ENCODE peak calls at places on chromosomes 7 and 10, in five cellular contexts. L, N, E, J and H are unnamed samples.

GRCh38 chr10:26951650-26952049 is 90.9 kb upstream of the ABI1 start:
- DNase-seq in N (no peak), E (no peak), J (no peak), L (no peak), H (no peak)

GRCh38 chr10:103448751-103449150 is 3.4 kb downstream of the CALHM2 start:
- DNase-seq in L (no peak), E (peak; percentile 90), J (peak; percentile 87), N (no peak), H (no peak)

GRCh38 chr10:28429045-28429444 is 103.9 kb upstream of the WAC start:
- DNase-seq in J (no peak), L (no peak), N (no peak), E (no peak), H (no peak)

GRCh38 chr10:103696411-103697145 is 158.8 kb downstream of the SH3PXD2A start:
- DNase-seq in N (peak; percentile 87), J (peak; percentile 92), E (peak; percentile 94), L (no peak), H (peak; percentile 87)

GRCh38 chr7:90599892-90600555 is 3.9 kb downstream of the CDK14 start:
- DNase-seq in J (peak; percentile 64), N (no peak), E (no peak), L (no peak), H (no peak)

GRCh38 chr7:68604516-68604915 is 993.8 kb upstream of the AUTS2 start:
- DNase-seq in E (no peak), L (no peak), N (no peak), J (no peak), H (no peak)

GRCh38 chr10:99993994-99994689 is 15.6 kb downstream of the DNMBP start:
- DNase-seq in J (peak; percentile 95), E (peak; percentile 98), L (no peak), N (no peak), H (peak; percentile 35)

GRCh38 chr10:86668297-86669165 is at the start of gene LDB3:
- DNase-seq in L (no peak), E (peak; percentile 51), N (no peak), J (peak; percentile 73), H (no peak)

GRCh38 chr10:123624086-123624485 is 42.1 kb upstream of the GPR26 start:
- DNase-seq in L (no peak), N (no peak), J (no peak), E (no peak), H (no peak)

GRCh38 chr10:2979267-2979660 is 88.1 kb upstream of the PFKP start:
- DNase-seq in L (no peak), J (peak; percentile 27), E (peak; percentile 30), N (no peak), H (no peak)

GRCh38 chr7:80960228-80960627 is 41.4 kb upstream of the SEMA3C start:
- DNase-seq in E (no peak), L (no peak), J (no peak), N (no peak), H (no peak)

GRCh38 chr7:45968856-45969536 is 47.9 kb upstream of the IGFBP3 start:
- DNase-seq in E (no peak), N (no peak), J (no peak), L (no peak), H (no peak)

GRCh38 chr10:114767589-114768393 is 53.8 kb upstream of the FHIP2A start:
- DNase-seq in J (peak; percentile 28), L (no peak), E (no peak), N (peak; percentile 67), H (peak; percentile 38)

GRCh38 chr10:27188259-27188658 is 33.1 kb downstream of the MASTL start:
- DNase-seq in E (no peak), L (no peak), N (no peak), J (no peak), H (no peak)

GRCh38 chr10:72261323-72262018 is 12.3 kb upstream of the DDIT4 start:
- DNase-seq in L (no peak), N (no peak), E (no peak), J (no peak), H (peak; percentile 19)

GRCh38 chr10:117621795-117622420 is 79.4 kb downstream of the EMX2 start:
- DNase-seq in J (no peak), E (no peak), N (no peak), L (no peak), H (no peak)

GRCh38 chr7:120856621-120857352 is 1.2 kb downstream of the TSPAN12 start:
- DNase-seq in J (peak; percentile 8), L (peak; percentile 75), N (peak; percentile 76), E (peak; percentile 74), H (peak; percentile 80)

GRCh38 chr10:60611291-60611747 is 167.0 kb upstream of the CDK1 start:
- DNase-seq in L (no peak), J (peak; percentile 71), N (peak; percentile 34), E (peak; percentile 35), H (peak; percentile 94)

GRCh38 chr10:119439922-119440321 is 102.6 kb downstream of the RGS10 start:
- DNase-seq in N (no peak), L (no peak), E (no peak), J (no peak), H (no peak)

GRCh38 chr10:15262036-15262713 is 93.7 kb upstream of the NMT2 start:
- DNase-seq in N (no peak), E (peak; percentile 15), L (no peak), J (peak; percentile 20), H (no peak)

GRCh38 chr7:35992436-35992835 is 160.6 kb upstream of the EEPD1 start:
- DNase-seq in L (no peak), J (no peak), N (no peak), E (no peak), H (peak; percentile 43)

GRCh38 chr7:80937336-80937735 is 18.5 kb upstream of the SEMA3C start:
- DNase-seq in L (no peak), J (no peak), E (no peak), N (no peak), H (no peak)

GRCh38 chr7:116988363-116988989 is 35.2 kb downstream of the ST7 start:
- DNase-seq in E (no peak), L (no peak), J (no peak), N (no peak), H (no peak)

GRCh38 chr10:124708922-124709520 is 35.2 kb downstream of the FAM53B start:
- DNase-seq in L (no peak), E (peak; percentile 77), J (no peak), N (no peak), H (no peak)

GRCh38 chr10:131911451-131911850 is 10.6 kb downstream of the PPP2R2D start:
- DNase-seq in J (no peak), N (no peak), E (no peak), L (no peak), H (no peak)

GRCh38 chr10:131909929-131910328 is 9.1 kb downstream of the PPP2R2D start:
- DNase-seq in E (no peak), L (no peak), N (no peak), J (no peak), H (no peak)

GRCh38 chr10:131912620-131913019 is 11.8 kb downstream of the PPP2R2D start:
- DNase-seq in N (no peak), E (no peak), L (no peak), J (no peak), H (no peak)

GRCh38 chr10:131909014-131909808 is 8.4 kb downstream of the PPP2R2D start:
- DNase-seq in N (no peak), J (no peak), E (no peak), L (no peak), H (no peak)

GRCh38 chr10:131910663-131911314 is 10.0 kb downstream of the PPP2R2D start:
- DNase-seq in N (no peak), L (no peak), E (no peak), J (no peak), H (no peak)
- H3K79me1 ChIP-seq in N (peaks cover 17% of the 10 kb centered on the region), L (peaks cover 7% of the 10 kb centered on the region), E (peaks cover 5% of the 10 kb centered on the region), J (peaks cover 83% of the 10 kb centered on the region), H (no peaks in the 10 kb centered on the region)

GRCh38 chr10:73552819-73553218 is 38.3 kb downstream of the USP54 start:
- DNase-seq in L (no peak), E (no peak), N (no peak), J (no peak), H (no peak)

GRCh38 chr10:73553316-73553715 is 37.8 kb downstream of the USP54 start:
- DNase-seq in J (no peak), L (peak; percentile 79), N (no peak), E (no peak), H (no peak)

GRCh38 chr10:73554729-73555128 is 36.4 kb downstream of the USP54 start:
- DNase-seq in L (no peak), E (no peak), J (no peak), N (no peak), H (no peak)

GRCh38 chr10:73553726-73554125 is 37.4 kb downstream of the USP54 start:
- DNase-seq in L (no peak), N (no peak), E (no peak), J (no peak), H (no peak)

DNA sequence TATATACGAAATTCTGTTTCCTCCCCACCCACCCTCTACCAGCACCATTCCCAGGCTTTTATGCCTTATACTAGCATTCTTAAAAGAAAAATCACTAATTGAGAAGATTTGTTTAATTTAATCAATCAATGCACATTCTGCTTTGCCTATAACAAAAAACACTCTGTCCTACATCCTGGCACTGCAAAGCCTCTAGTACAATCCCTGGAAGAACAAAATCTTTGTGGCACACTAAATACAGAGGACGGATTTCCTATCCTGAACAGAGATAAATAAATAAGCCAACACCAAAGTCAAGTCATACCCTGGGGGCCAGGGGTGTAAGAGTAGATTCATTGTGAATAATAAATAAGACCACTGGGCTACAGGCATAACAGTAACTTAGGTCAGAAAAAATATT is 34.3 kb downstream of the USP54 start:
- DNase-seq in N (no peak), E (no peak), L (no peak), J (no peak), H (no peak)
- H3K27ac ChIP-seq in N (no peak overlapping the region), E (no peak overlapping the region), L (peak overlapping the region; percentile 29), J (no peak overlapping the region), H (no peak overlapping the region)

DNA sequence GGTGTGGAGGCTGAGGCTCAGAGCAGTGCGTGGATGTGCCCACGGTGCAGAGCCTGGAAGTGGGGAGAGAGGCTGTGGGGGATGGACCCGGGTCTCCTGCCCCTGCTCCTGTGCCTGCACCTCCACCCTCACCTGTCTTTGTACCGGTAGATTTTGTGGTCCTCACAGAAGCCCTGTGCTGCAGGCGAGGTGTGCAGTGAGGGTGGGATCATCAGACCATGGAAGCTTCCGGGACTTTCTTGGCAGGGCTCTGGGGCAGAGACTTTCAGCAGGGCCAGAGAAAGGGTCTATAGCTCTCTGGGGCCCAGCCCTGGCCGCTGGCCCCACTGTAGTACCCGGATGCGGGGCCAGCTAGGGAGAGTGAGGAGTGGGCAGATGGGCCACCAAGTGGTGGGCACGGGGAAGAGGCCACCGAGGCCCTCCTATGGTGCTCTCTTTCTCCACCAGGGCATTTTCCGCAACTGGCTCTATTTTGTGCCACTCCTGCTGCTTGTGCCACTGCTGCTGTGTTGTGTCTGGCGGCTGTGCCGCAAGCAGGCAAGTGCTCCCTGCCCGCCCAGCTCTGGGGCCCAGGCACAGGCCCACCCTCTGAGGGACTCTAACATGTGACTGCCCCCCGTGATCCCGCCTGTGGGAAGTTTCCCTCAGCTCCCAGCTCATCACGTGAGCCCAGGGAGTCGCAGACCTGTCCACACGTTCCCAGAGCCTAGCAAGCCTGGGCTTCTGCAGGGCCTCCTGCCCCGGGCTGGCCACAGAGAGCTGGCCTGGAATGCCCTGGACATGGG is 22.1 kb downstream of the ANTXRL start:
- DNase-seq in L (no peak), J (no peak), N (peak; percentile 20), E (no peak), H (no peak)
- H4K8ac ChIP-seq in L (no peak overlapping the region), J (no peak overlapping the region), N (no peak overlapping the region), E (no peak overlapping the region), H (peak overlapping the region; percentile 6)

DNA sequence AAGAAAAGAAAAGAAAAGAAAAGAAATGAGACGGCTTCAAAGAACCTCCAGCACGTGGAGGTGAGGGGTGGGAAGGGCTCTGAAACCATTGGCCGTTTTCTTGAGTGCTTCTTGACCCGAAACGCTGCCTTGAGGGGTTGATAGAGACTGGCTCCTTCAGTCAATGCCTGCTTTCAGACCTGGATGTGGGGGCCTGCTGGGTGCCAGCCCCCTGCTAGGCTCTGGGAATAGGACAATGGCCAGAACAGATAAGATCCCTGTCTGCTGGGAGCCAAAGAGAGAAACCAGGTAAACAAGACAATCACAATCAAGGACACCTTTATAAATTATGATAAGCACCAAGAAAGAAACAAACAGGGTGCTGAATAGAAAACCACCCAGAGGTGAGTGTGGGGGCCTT is 27.7 kb downstream of the ZMIZ1 start:
- DNase-seq in L (no peak), E (no peak), J (no peak), N (no peak), H (no peak)
- H3K79me1 ChIP-seq in L (peaks cover 25% of the 10 kb centered on the region), E (peaks cover 4% of the 10 kb centered on the region), J (peaks cover 95% of the 10 kb centered on the region), N (peaks cover 7% of the 10 kb centered on the region), H (no peaks in the 10 kb centered on the region)